ENCODE peak calls at places on chromosomes 6 and 20, in four cellular contexts. One of them, this sample, is unnamed.

GRCh38 chr6:169702640-169703246 is 817 bp downstream of the C6orf120 start:
- DNase-seq in AG04450: no peak
- DNase-seq in activated CD4-positive, alpha-beta T cell treated with anti-CD3 and anti-CD28 coated beads for 48 hours: peak
- DNase-seq in GM12891: peak
- DNase-seq in this sample: peak

GRCh38 chr6:27565839-27566779 is 93.2 kb upstream of the ZNF184 start:
- DNase-seq in activated CD4-positive, alpha-beta T cell treated with anti-CD3 and anti-CD28 coated beads for 48 hours: no peak
- DNase-seq in AG04450: no peak
- DNase-seq in GM12891: no peak
- DNase-seq in this sample: no peak

GRCh38 chr6:167115054-167115453 is 7.8 kb upstream of the CCR6 start:
- DNase-seq in activated CD4-positive, alpha-beta T cell treated with anti-CD3 and anti-CD28 coated beads for 48 hours: no peak
- DNase-seq in GM12891: no peak
- DNase-seq in AG04450: no peak
- DNase-seq in this sample: no peak

GRCh38 chr6:2986722-2987196 is 12.9 kb upstream of the NQO2 start:
- DNase-seq in activated CD4-positive, alpha-beta T cell treated with anti-CD3 and anti-CD28 coated beads for 48 hours: no peak
- DNase-seq in GM12891: no peak
- DNase-seq in AG04450: no peak
- DNase-seq in this sample: no peak

GRCh38 chr20:57389695-57390603 is 1.2 kb upstream of the RBM38 start:
- DNase-seq in AG04450: no peak
- DNase-seq in GM12891: no peak
- DNase-seq in activated CD4-positive, alpha-beta T cell treated with anti-CD3 and anti-CD28 coated beads for 48 hours: peak
- DNase-seq in this sample: no peak

GRCh38 chr6:121619013-121619412 is 183.6 kb downstream of the GJA1 start:
- DNase-seq in AG04450: no peak
- DNase-seq in GM12891: no peak
- DNase-seq in activated CD4-positive, alpha-beta T cell treated with anti-CD3 and anti-CD28 coated beads for 48 hours: no peak
- DNase-seq in this sample: no peak

GRCh38 chr20:62858059-62858458 is 3.6 kb downstream of the TCFL5 start:
- DNase-seq in activated CD4-positive, alpha-beta T cell treated with anti-CD3 and anti-CD28 coated beads for 48 hours: no peak
- DNase-seq in AG04450: no peak
- DNase-seq in GM12891: no peak
- DNase-seq in this sample: no peak

GRCh38 chr6:100472674-100473073 is 8.0 kb upstream of the SIM1 start:
- DNase-seq in AG04450: no peak
- DNase-seq in activated CD4-positive, alpha-beta T cell treated with anti-CD3 and anti-CD28 coated beads for 48 hours: peak
- DNase-seq in GM12891: no peak
- DNase-seq in this sample: no peak

GRCh38 chr6:33578588-33579011 is 1.5 kb downstream of the BAK1 start:
- DNase-seq in activated CD4-positive, alpha-beta T cell treated with anti-CD3 and anti-CD28 coated beads for 48 hours: peak
- DNase-seq in GM12891: peak
- DNase-seq in AG04450: no peak
- DNase-seq in this sample: no peak

GRCh38 chr6:45677381-45677992 is 299.8 kb upstream of the SUPT3H start:
- DNase-seq in activated CD4-positive, alpha-beta T cell treated with anti-CD3 and anti-CD28 coated beads for 48 hours: peak
- DNase-seq in AG04450: no peak
- DNase-seq in GM12891: peak
- DNase-seq in this sample: no peak

This sample was measured in lung.